ENCODE peak calls at places on chromosome 18, in five cellular contexts. J, K, M, E and P are unnamed samples.

GRCh38 chr18:27608174-27608573 is 423.1 kb upstream of the CHST9 start:
- DNase-seq in M (no peak), K (no peak), J (no peak), E (no peak), P (no peak)

GRCh38 chr18:23949863-23950262 is 64.7 kb upstream of the TTC39C start:
- DNase-seq in E (no peak), J (no peak), M (no peak), K (no peak), P (no peak)

GRCh38 chr18:4096501-4096900 is 358.6 kb downstream of the DLGAP1 start:
- DNase-seq in K (peak), J (no peak), E (no peak), M (no peak), P (no peak)

GRCh38 chr18:6747646-6748045 is 18.1 kb downstream of the ARHGAP28 start:
- DNase-seq in M (no peak), E (no peak), K (peak), J (no peak), P (no peak)

GRCh38 chr18:63676526-63676925 is 14.8 kb upstream of the SERPINB3 start:
- DNase-seq in K (no peak), J (no peak), M (no peak), E (no peak), P (no peak)

GRCh38 chr18:39951321-39951720 is 2003.7 kb upstream of the PIK3C3 start:
- DNase-seq in K (no peak), J (no peak), E (no peak), M (no peak), P (no peak)

GRCh38 chr18:62797329-62797728 is 82.0 kb downstream of the PHLPP1 start:
- DNase-seq in M (no peak), J (no peak), K (no peak), E (no peak), P (no peak)

GRCh38 chr18:7784171-7784570 is 217.1 kb downstream of the PTPRM start:
- DNase-seq in E (no peak), J (no peak), K (no peak), M (no peak), P (no peak)

GRCh38 chr18:34648269-34648668 is 61.8 kb upstream of the DTNA start:
- DNase-seq in M (no peak), J (no peak), E (no peak), K (no peak), P (no peak)

GRCh38 chr18:80253871-80254492 is 6.7 kb upstream of the PARD6G start:
- DNase-seq in J (no peak), E (no peak), K (no peak), M (peak), P (peak)

GRCh38 chr18:53984021-53984420 is 240.4 kb downstream of the MBD2 start:
- DNase-seq in E (no peak), K (no peak), M (no peak), J (no peak), P (no peak)

GRCh38 chr18:75070625-75071483 is 138.1 kb downstream of the PTGR3 start:
- DNase-seq in K (peak), E (peak), M (peak), J (peak), P (peak)

GRCh38 chr18:993560-993959 is 88.9 kb downstream of the ADCYAP1 start:
- DNase-seq in E (no peak), K (no peak), J (no peak), M (no peak), P (no peak)

GRCh38 chr18:63869374-63869773 is 18.1 kb upstream of the SERPINB2 start:
- DNase-seq in E (no peak), M (no peak), J (no peak), K (peak), P (no peak)

GRCh38 chr18:26863122-26863879 is 2.2 kb downstream of the AQP4 start:
- DNase-seq in M (no peak), E (no peak), K (no peak), J (peak), P (no peak)

GRCh38 chr18:79599503-79599931 is 80.1 kb upstream of the CTDP1 start:
- DNase-seq in M (no peak), E (no peak), K (peak), J (no peak), P (no peak)

GRCh38 chr18:73408434-73408833 is 540.6 kb upstream of the NETO1 start:
- DNase-seq in E (no peak), J (no peak), M (no peak), K (no peak), P (no peak)

GRCh38 chr18:46619559-46619958 is 37.5 kb downstream of the LOXHD1 start:
- DNase-seq in E (no peak), J (no peak), M (no peak), K (no peak), P (no peak)

GRCh38 chr18:58044370-58045264 is 591 bp downstream of the NEDD4L start:
- DNase-seq in E (peak), K (peak), M (peak), J (peak), P (peak)

GRCh38 chr18:10085405-10085804 is 171.6 kb downstream of the VAPA start:
- DNase-seq in J (no peak), M (no peak), E (no peak), K (peak), P (no peak)

GRCh38 chr18:10726198-10727068 is 200.6 kb downstream of the NAPG start:
- DNase-seq in E (no peak), K (no peak), J (peak), M (no peak), P (no peak)

GRCh38 chr18:48639772-48640432 is 101.1 kb downstream of the CTIF start:
- DNase-seq in M (no peak), E (no peak), K (no peak), J (no peak), P (no peak)

GRCh38 chr18:61765097-61765496 is 127.7 kb downstream of the RNF152 start:
- DNase-seq in J (no peak), E (no peak), K (peak), M (no peak), P (no peak)

GRCh38 chr18:6807504-6808257 is 78.2 kb downstream of the ARHGAP28 start:
- DNase-seq in M (no peak), E (no peak), J (no peak), K (no peak), P (no peak)

GRCh38 chr18:9708057-9708881 is at the start of gene RAB31:
- DNase-seq in J (peak), K (peak), E (peak), M (no peak), P (no peak)

GRCh38 chr18:24199563-24199962 is 60.7 kb downstream of the CABYR start:
- DNase-seq in E (no peak), J (no peak), M (no peak), K (no peak), P (no peak)

GRCh38 chr18:70314383-70314782 is 25.5 kb downstream of the SOCS6 start:
- DNase-seq in J (no peak), E (no peak), K (no peak), M (no peak), P (no peak)

GRCh38 chr18:75638597-75639467 is 211.3 kb upstream of the SMIM21 start:
- DNase-seq in M (no peak), E (no peak), K (peak), J (no peak), P (no peak)